ENCODE peak calls at places on chromosome 21, in six cellular contexts. One of them, this sample, is unnamed. For H3K9me3 and H3K4me1, the result is how much of the 10 kb centered on the place peaks cover.

GRCh38 chr21:28754127-28754611 is 238.5 kb downstream of the LTN1 start:
- DNase-seq in colonic mucosa: no peak
- DNase-seq in cardiac muscle cell: peak
- DNase-seq in hepatocyte: peak
- DNase-seq in left ventricle myocardium inferior: peak
- DNase-seq in A549: no peak
- DNase-seq in this sample: no peak

GRCh38 chr21:39136711-39137110 is 46.5 kb downstream of the PSMG1 start:
- DNase-seq in hepatocyte: no peak
- DNase-seq in colonic mucosa: no peak
- DNase-seq in left ventricle myocardium inferior: no peak
- DNase-seq in cardiac muscle cell: no peak
- DNase-seq in A549: no peak
- DNase-seq in this sample: peak

GRCh38 chr21:42037943-42038342 is 27.8 kb upstream of the ZBTB21 start:
- DNase-seq in colonic mucosa: peak
- DNase-seq in cardiac muscle cell: no peak
- DNase-seq in hepatocyte: peak
- DNase-seq in left ventricle myocardium inferior: no peak
- DNase-seq in A549: no peak
- DNase-seq in this sample: no peak

GRCh38 chr21:37833301-37833700 is 83.0 kb downstream of the KCNJ6 start:
- DNase-seq in hepatocyte: no peak
- DNase-seq in cardiac muscle cell: no peak
- DNase-seq in left ventricle myocardium inferior: no peak
- DNase-seq in A549: no peak
- DNase-seq in colonic mucosa: no peak
- DNase-seq in this sample: no peak

GRCh38 chr21:45478816-45479669 is 63.2 kb downstream of the SLC19A1 start:
- DNase-seq in colonic mucosa: no peak
- DNase-seq in A549: no peak
- DNase-seq in left ventricle myocardium inferior: no peak
- DNase-seq in hepatocyte: no peak
- DNase-seq in cardiac muscle cell: no peak
- DNase-seq in this sample: no peak

GRCh38 chr21:38470762-38471161 is 27.5 kb downstream of the ERG start:
- DNase-seq in cardiac muscle cell: no peak
- DNase-seq in hepatocyte: no peak
- DNase-seq in left ventricle myocardium inferior: no peak
- DNase-seq in A549: peak
- DNase-seq in colonic mucosa: no peak
- DNase-seq in this sample: no peak

GRCh38 chr21:42423197-42423675 is 19.5 kb downstream of the UBASH3A start:
- DNase-seq in A549: no peak
- DNase-seq in hepatocyte: no peak
- DNase-seq in left ventricle myocardium inferior: no peak
- DNase-seq in colonic mucosa: no peak
- DNase-seq in cardiac muscle cell: no peak
- DNase-seq in this sample: no peak

GRCh38 chr21:44850208-44850800 is 23.2 kb downstream of the PTTG1IP start:
- DNase-seq in colonic mucosa: peak
- DNase-seq in A549: no peak
- DNase-seq in hepatocyte: no peak
- DNase-seq in cardiac muscle cell: no peak
- DNase-seq in left ventricle myocardium inferior: no peak
- DNase-seq in this sample: no peak

GRCh38 chr21:38956791-38957571 is 151.3 kb downstream of the ETS2 start:
- DNase-seq in left ventricle myocardium inferior: no peak
- DNase-seq in cardiac muscle cell: peak
- DNase-seq in colonic mucosa: peak
- DNase-seq in hepatocyte: peak
- DNase-seq in A549: no peak
- DNase-seq in this sample: no peak

DNA sequence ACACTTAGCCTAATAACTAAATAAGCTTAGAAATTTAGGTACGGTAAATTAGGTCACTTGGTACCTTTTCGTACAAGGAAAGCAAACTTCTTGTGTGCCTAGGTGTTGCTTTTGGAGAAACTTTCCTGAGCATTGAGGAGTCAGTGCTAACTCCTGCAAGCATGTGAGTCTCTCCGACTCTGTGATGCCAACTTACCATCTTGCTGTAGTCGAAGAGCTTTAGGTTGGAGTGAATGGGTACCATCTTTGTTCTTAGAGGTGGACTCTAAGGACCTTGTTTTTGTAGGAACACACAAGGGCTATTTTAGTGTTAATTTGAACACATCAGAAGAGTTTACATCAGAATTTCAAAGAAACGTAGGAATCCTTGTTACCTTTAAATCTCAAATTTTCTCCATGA is 688.9 kb downstream of the USP25 start:
- DNase-seq in hepatocyte: no peak
- DNase-seq in cardiac muscle cell: no peak
- DNase-seq in A549: no peak
- DNase-seq in colonic mucosa: no peak
- DNase-seq in left ventricle myocardium inferior: no peak
- DNase-seq in this sample: no peak
- H3K9me3 ChIP-seq in hepatocyte: under half
- H3K9me3 ChIP-seq in cardiac muscle cell: under half
- H3K9me3 ChIP-seq in A549: under half
- H3K9me3 ChIP-seq in colonic mucosa: under half
- H3K9me3 ChIP-seq in left ventricle myocardium inferior: under half
- H3K9me3 ChIP-seq in this sample: under half

DNA sequence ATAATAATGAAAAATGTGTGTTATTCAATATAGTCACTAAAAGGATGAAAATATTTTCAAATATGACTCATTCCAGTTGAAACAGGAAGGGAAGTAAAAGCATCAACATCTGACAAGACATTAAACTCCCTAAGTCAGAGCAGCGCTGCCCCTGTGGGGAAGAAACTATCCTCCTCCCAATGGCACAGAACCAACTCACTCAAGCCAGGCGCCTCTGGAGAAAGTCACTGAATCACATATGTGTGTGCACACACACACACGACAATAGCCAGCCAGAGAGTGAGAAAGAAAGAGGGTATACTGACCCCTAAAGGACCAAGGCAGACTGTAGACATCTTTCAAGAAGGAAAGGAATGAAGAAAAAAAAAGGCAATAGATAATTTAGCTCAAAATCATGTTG is 126.9 kb downstream of the SETD4 start:
- DNase-seq in hepatocyte: peak
- DNase-seq in A549: no peak
- DNase-seq in cardiac muscle cell: no peak
- DNase-seq in left ventricle myocardium inferior: peak
- DNase-seq in colonic mucosa: no peak
- DNase-seq in this sample: peak
- TF ChIP-seq CTCF in hepatocyte: peak
- TF ChIP-seq CTCF in A549: no peak
- TF ChIP-seq CTCF in cardiac muscle cell: peak
- TF ChIP-seq CTCF in left ventricle myocardium inferior: peak
- TF ChIP-seq CTCF in colonic mucosa: no peak
- TF ChIP-seq CTCF in this sample: no peak

GRCh38 chr21:34594566-34595234 is 20.2 kb downstream of the RCAN1 start:
- DNase-seq in cardiac muscle cell: no peak
- DNase-seq in colonic mucosa: no peak
- DNase-seq in A549: no peak
- DNase-seq in hepatocyte: no peak
- DNase-seq in left ventricle myocardium inferior: no peak
- DNase-seq in this sample: no peak
- H3K4me1 ChIP-seq in cardiac muscle cell: under half
- H3K4me1 ChIP-seq in colonic mucosa: under half
- H3K4me1 ChIP-seq in A549: under half
- H3K4me1 ChIP-seq in hepatocyte: under half
- H3K4me1 ChIP-seq in left ventricle myocardium inferior: half or more
- H3K4me1 ChIP-seq in this sample: under half

GRCh38 chr21:33236799-33237198 is 7.1 kb downstream of the IFNAR2 start:
- DNase-seq in cardiac muscle cell: no peak
- DNase-seq in hepatocyte: no peak
- DNase-seq in A549: no peak
- DNase-seq in left ventricle myocardium inferior: no peak
- DNase-seq in colonic mucosa: no peak
- DNase-seq in this sample: no peak

GRCh38 chr21:33237446-33237845 is 7.7 kb downstream of the IFNAR2 start:
- DNase-seq in left ventricle myocardium inferior: no peak
- DNase-seq in A549: no peak
- DNase-seq in colonic mucosa: no peak
- DNase-seq in cardiac muscle cell: no peak
- DNase-seq in hepatocyte: no peak
- DNase-seq in this sample: no peak

GRCh38 chr21:33240404-33240803 is 10.7 kb downstream of the IFNAR2 start:
- DNase-seq in left ventricle myocardium inferior: no peak
- DNase-seq in colonic mucosa: no peak
- DNase-seq in hepatocyte: no peak
- DNase-seq in A549: no peak
- DNase-seq in cardiac muscle cell: no peak
- DNase-seq in this sample: no peak

GRCh38 chr21:33238146-33238545 is 8.4 kb downstream of the IFNAR2 start:
- DNase-seq in cardiac muscle cell: no peak
- DNase-seq in hepatocyte: no peak
- DNase-seq in left ventricle myocardium inferior: no peak
- DNase-seq in A549: no peak
- DNase-seq in colonic mucosa: no peak
- DNase-seq in this sample: no peak

GRCh38 chr21:33238565-33239255 is 9.0 kb downstream of the IFNAR2 start:
- DNase-seq in left ventricle myocardium inferior: no peak
- DNase-seq in colonic mucosa: no peak
- DNase-seq in hepatocyte: no peak
- DNase-seq in A549: no peak
- DNase-seq in cardiac muscle cell: no peak
- DNase-seq in this sample: no peak
- H3K9me3 ChIP-seq in left ventricle myocardium inferior: under half
- H3K9me3 ChIP-seq in colonic mucosa: under half
- H3K9me3 ChIP-seq in hepatocyte: under half
- H3K9me3 ChIP-seq in A549: under half
- H3K9me3 ChIP-seq in cardiac muscle cell: under half
- H3K9me3 ChIP-seq in this sample: under half

DNA sequence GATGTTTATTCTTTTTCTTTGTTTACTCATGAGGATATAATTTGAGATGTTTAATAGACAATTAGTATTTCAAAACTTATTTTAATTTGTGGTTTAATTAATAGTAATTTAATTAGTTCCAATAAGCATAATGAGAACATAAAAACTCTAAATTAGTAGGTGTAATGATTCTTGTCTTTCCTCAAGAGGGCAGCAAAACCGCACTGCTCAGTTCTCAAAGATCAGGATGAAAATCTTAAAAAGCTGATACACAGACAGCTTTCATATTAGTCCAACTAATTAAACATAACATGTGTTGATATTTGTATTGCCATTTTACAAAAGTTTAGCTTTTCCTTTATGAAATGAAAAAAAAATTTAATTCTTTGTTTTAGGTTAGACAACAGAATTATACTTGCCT is 106.7 kb upstream of the C21orf91 start:
- DNase-seq in A549: no peak
- DNase-seq in colonic mucosa: no peak
- DNase-seq in hepatocyte: peak
- DNase-seq in cardiac muscle cell: peak
- DNase-seq in left ventricle myocardium inferior: no peak
- DNase-seq in this sample: no peak
- TF ChIP-seq CTCF in A549: no peak
- TF ChIP-seq CTCF in colonic mucosa: no peak
- TF ChIP-seq CTCF in hepatocyte: peak
- TF ChIP-seq CTCF in cardiac muscle cell: peak
- TF ChIP-seq CTCF in left ventricle myocardium inferior: peak
- TF ChIP-seq CTCF in this sample: no peak

GRCh38 chr21:17789085-17789484 is 30.1 kb downstream of the C21orf91 start:
- DNase-seq in A549: no peak
- DNase-seq in left ventricle myocardium inferior: no peak
- DNase-seq in colonic mucosa: no peak
- DNase-seq in hepatocyte: no peak
- DNase-seq in cardiac muscle cell: no peak
- DNase-seq in this sample: no peak
- H3K4me1 ChIP-seq in A549: under half
- H3K4me1 ChIP-seq in left ventricle myocardium inferior: under half
- H3K4me1 ChIP-seq in colonic mucosa: under half
- H3K4me1 ChIP-seq in hepatocyte: under half
- H3K4me1 ChIP-seq in cardiac muscle cell: under half
- H3K4me1 ChIP-seq in this sample: under half

GRCh38 chr21:20802631-20803260 is 195.5 kb upstream of the NCAM2 start:
- DNase-seq in A549: no peak
- DNase-seq in cardiac muscle cell: no peak
- DNase-seq in hepatocyte: no peak
- DNase-seq in colonic mucosa: no peak
- DNase-seq in left ventricle myocardium inferior: no peak
- DNase-seq in this sample: no peak

DNA sequence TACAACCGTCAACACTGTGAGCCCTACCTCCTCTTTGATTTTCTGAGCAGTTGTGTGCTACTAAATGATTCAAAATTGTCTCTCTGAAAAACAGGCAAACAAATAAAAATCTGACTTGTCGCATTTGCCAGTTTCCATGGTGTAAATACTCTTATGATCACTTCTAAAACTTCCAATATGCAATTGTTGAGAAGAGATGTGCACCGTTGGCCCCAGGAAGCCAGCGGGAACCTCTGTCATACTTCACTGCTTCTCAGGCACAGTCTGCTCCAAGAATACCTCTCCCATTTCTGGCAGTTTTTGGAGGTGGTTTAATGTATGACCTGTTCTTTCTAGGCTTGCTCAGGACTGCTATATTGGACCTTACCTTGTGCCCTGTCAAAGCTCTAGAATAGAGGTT is 196.0 kb upstream of the NCAM2 start:
- DNase-seq in hepatocyte: no peak
- DNase-seq in colonic mucosa: no peak
- DNase-seq in left ventricle myocardium inferior: no peak
- DNase-seq in A549: no peak
- DNase-seq in cardiac muscle cell: no peak
- DNase-seq in this sample: no peak
- H3K9me3 ChIP-seq in hepatocyte: under half
- H3K9me3 ChIP-seq in colonic mucosa: under half
- H3K9me3 ChIP-seq in left ventricle myocardium inferior: under half
- H3K9me3 ChIP-seq in A549: under half
- H3K9me3 ChIP-seq in cardiac muscle cell: under half
- H3K9me3 ChIP-seq in this sample: under half

GRCh38 chr21:23725576-23725975 is 1881.7 kb downstream of the MRPL39 start:
- DNase-seq in hepatocyte: no peak
- DNase-seq in colonic mucosa: no peak
- DNase-seq in left ventricle myocardium inferior: no peak
- DNase-seq in cardiac muscle cell: peak
- DNase-seq in A549: no peak
- DNase-seq in this sample: no peak
- TF ChIP-seq CTCF in hepatocyte: no peak
- TF ChIP-seq CTCF in colonic mucosa: no peak
- TF ChIP-seq CTCF in left ventricle myocardium inferior: no peak
- TF ChIP-seq CTCF in cardiac muscle cell: no peak
- TF ChIP-seq CTCF in A549: no peak
- TF ChIP-seq CTCF in this sample: no peak